ENCODE peak calls at places on chromosomes 6 and 20, in six cellular contexts. Y is HCT116, G is HepG2, K is H1, E is GM12878, I is K562. B is an unnamed sample.

GRCh38 chr6:159935065-159935464 is 33.8 kb upstream of the IGF2R start:
- DNase-seq in Y (no peak), G (no peak), K (no peak), E (no peak), I (no peak), B (no peak)

GRCh38 chr6:157530724-157531168 is 149.8 kb downstream of the ZDHHC14 start:
- DNase-seq in Y (no peak), G (no peak), K (no peak), E (no peak), I (no peak), B (no peak)

GRCh38 chr6:152637422-152638047 is 373 bp upstream of the SYNE1 start:
- DNase-seq in Y (no peak), G (no peak), K (no peak), E (no peak), I (no peak), B (no peak)

GRCh38 chr6:114342086-114342825 is 567 bp downstream of the HS3ST5 start:
- DNase-seq in Y (no peak), G (no peak), K (no peak), E (no peak), I (no peak), B (no peak)

GRCh38 chr6:38713812-38714211 is 1.3 kb upstream of the DNAH8 start:
- DNase-seq in Y (no peak), G (no peak), K (no peak), E (no peak), I (no peak), B (no peak)

GRCh38 chr6:125944434-125944816 is 12.1 kb upstream of the HINT3 start:
- DNase-seq in Y (no peak), G (peak), K (no peak), E (no peak), I (no peak), B (no peak)

GRCh38 chr6:28824793-28825731 is 98.7 kb downstream of the TRIM27 start:
- DNase-seq in Y (no peak), G (no peak), K (no peak), E (no peak), I (no peak), B (no peak)

GRCh38 chr6:133568970-133569889 is 319.7 kb upstream of the TCF21 start:
- DNase-seq in Y (peak), G (peak), K (no peak), E (no peak), I (peak), B (peak)

GRCh38 chr20:48827880-48828733 is at the start of gene PREX1:
- DNase-seq in Y (no peak), G (no peak), K (peak), E (no peak), I (peak), B (peak)

GRCh38 chr6:3848925-3849605 is at the start of gene FAM50B:
- DNase-seq in Y (no peak), G (no peak), K (peak), E (peak), I (peak), B (peak)

GRCh38 chr6:37368961-37369320 is 15.2 kb downstream of the RNF8 start:
- DNase-seq in Y (no peak), G (no peak), K (no peak), E (no peak), I (no peak), B (no peak)

GRCh38 chr6:109672204-109672603 is 18.8 kb downstream of the AK9 start:
- DNase-seq in Y (no peak), G (no peak), K (no peak), E (no peak), I (no peak), B (no peak)

GRCh38 chr20:8757146-8757545 is 311.7 kb upstream of the PLCB4 start:
- DNase-seq in Y (no peak), G (no peak), K (no peak), E (no peak), I (no peak), B (no peak)

GRCh38 chr6:26251354-26252081 is 113.5 kb upstream of the BTN3A2 start:
- DNase-seq in Y (no peak), G (no peak), K (no peak), E (peak), I (peak), B (peak)

GRCh38 chr20:51220293-51220706 is 197.4 kb upstream of the KCNG1 start:
- DNase-seq in Y (no peak), G (peak), K (no peak), E (no peak), I (peak), B (peak)

GRCh38 chr6:32637219-32637880 is at the start of gene HLA-DQA1:
- DNase-seq in Y (no peak), G (no peak), K (no peak), E (peak), I (no peak), B (no peak)

GRCh38 chr6:971981-972640 is 279.2 kb upstream of the EXOC2 start:
- DNase-seq in Y (no peak), G (no peak), K (no peak), E (no peak), I (no peak), B (no peak)

GRCh38 chr6:127216821-127217789 is 49.6 kb upstream of the RNF146 start:
- DNase-seq in Y (no peak), G (no peak), K (no peak), E (no peak), I (no peak), B (no peak)

GRCh38 chr6:39882567-39882953 is 51.7 kb downstream of the MOCS1 start:
- DNase-seq in Y (no peak), G (peak), K (no peak), E (no peak), I (no peak), B (no peak)

GRCh38 chr20:25223179-25223661 is 24.7 kb upstream of the PYGB start:
- DNase-seq in Y (peak), G (peak), K (peak), E (no peak), I (peak), B (no peak)

GRCh38 chr6:41976794-41977484 is 35.3 kb upstream of the CCND3 start:
- DNase-seq in Y (no peak), G (peak), K (no peak), E (no peak), I (no peak), B (no peak)

GRCh38 chr6:74574794-74575193 is 631.1 kb downstream of the COL12A1 start:
- DNase-seq in Y (peak), G (peak), K (no peak), E (no peak), I (peak), B (peak)

DNA sequence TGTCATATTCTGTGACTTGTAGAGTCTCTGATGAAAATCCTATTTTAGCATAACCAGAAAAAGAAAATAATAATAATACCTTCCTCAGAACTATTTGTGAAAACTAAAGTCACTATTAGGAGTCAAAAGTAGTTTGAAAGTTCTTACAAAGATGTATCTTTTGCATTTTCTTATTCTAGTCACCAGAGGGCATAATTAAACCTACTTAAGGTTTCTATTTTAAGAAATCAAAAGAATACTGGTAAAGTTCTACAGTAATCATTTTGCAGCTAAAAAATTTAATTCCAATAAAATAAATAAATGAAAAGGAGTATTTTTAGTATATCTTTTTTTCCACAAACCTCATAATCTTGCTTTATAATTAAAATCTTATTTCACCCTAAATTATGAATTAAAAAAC is 28.0 kb upstream of the MCM9 start:
- DNase-seq in Y (peak), G (no peak), K (no peak), E (no peak), I (no peak), B (no peak)
- TF ChIP-seq JUND in Y (no peak), G (no peak), K (no peak), E (no peak), I (no peak), B (no peak)

GRCh38 chr6:34460796-34461507 is 4.9 kb upstream of the PACSIN1 start:
- DNase-seq in Y (no peak), G (no peak), K (no peak), E (no peak), I (no peak), B (no peak)
- TF ChIP-seq JUND in Y (no peak), G (no peak), K (no peak), E (no peak), I (peak), B (no peak)

DNA sequence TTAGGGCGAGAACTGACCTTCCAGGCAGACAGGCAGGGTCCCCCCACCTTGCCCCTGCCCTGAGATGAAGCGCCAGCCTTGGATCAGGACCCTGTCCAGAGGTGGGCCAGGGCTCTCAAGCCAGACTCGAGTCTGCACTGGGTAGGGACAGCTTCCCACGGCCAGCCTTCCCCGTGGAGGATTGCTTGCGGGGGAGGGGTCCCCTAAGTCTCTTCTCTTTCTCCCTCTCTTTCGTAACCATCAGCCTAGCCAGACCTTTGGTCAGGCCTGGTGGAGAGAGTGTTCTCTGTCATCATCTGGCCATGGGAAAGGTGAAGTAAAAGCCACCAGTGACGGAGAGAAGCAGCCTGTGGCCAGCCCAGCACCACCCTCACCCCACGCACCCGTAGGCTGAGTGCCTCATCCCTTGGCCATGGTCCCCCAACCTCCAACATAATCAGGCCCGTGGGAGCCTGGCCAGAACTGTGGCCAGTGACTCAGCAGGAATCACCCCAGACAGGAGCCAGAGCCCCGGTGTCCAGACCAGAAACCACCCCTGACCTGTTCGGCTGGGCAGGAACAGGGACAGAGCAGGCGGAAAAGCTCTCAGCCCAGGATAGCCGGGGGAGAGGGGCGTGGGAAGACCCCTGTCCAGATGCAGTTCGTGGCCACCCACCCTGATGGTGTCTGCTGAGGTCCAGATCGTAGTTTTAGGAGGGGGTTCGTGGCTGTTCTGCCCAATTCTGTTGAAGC is 47.1 kb downstream of the SNAI1 start:
- DNase-seq in Y (no peak), G (peak), K (no peak), E (no peak), I (peak), B (no peak)
- TF ChIP-seq JUND in Y (no peak), G (no peak), K (no peak), E (no peak), I (peak), B (no peak)

GRCh38 chr6:96784650-96785049 is 52.6 kb downstream of the GPR63 start:
- DNase-seq in Y (no peak), G (no peak), K (no peak), E (no peak), I (no peak), B (no peak)
- TF ChIP-seq JUND in Y (no peak), G (no peak), K (no peak), E (no peak), I (no peak), B (no peak)

B was measured in T47D.